ENCODE peak calls at places on chromosomes 2 and 18, in ten cellular contexts. One of them, this sample, is unnamed.

GRCh38 chr18:46310258-46310657 is 206.1 kb downstream of the HAUS1 start:
- DNase-seq in fibroblast of lung: no peak
- DNase-seq in RWPE1: peak; percentile 5
- DNase-seq in type B pancreatic cell: no peak
- DNase-seq in kidney: no peak
- DNase-seq in cardiac muscle cell: no peak
- DNase-seq in tibial nerve: no peak
- DNase-seq in endothelial cell: no peak
- DNase-seq in endothelial cell of umbilical vein: no peak
- DNase-seq in endodermal cell: no peak
- DNase-seq in this sample: no peak

GRCh38 chr2:55097083-55097461 is 46.8 kb upstream of the RTN4 start:
- DNase-seq in RWPE1: no peak
- DNase-seq in endothelial cell: no peak
- DNase-seq in type B pancreatic cell: no peak
- DNase-seq in fibroblast of lung: no peak
- DNase-seq in cardiac muscle cell: no peak
- DNase-seq in endothelial cell of umbilical vein: no peak
- DNase-seq in endodermal cell: no peak
- DNase-seq in kidney: no peak
- DNase-seq in tibial nerve: no peak
- DNase-seq in this sample: no peak

GRCh38 chr2:218857371-218858137 is 2.1 kb upstream of the WNT6 start:
- DNase-seq in RWPE1: no peak
- DNase-seq in tibial nerve: no peak
- DNase-seq in endothelial cell: no peak
- DNase-seq in endothelial cell of umbilical vein: no peak
- DNase-seq in endodermal cell: peak; percentile 48
- DNase-seq in fibroblast of lung: no peak
- DNase-seq in kidney: no peak
- DNase-seq in cardiac muscle cell: peak; percentile 70
- DNase-seq in type B pancreatic cell: no peak
- DNase-seq in this sample: no peak

GRCh38 chr2:90207454-90208058 is 1516.1 kb downstream of the RPIA start:
- DNase-seq in endodermal cell: no peak
- DNase-seq in fibroblast of lung: no peak
- DNase-seq in RWPE1: peak; percentile 59
- DNase-seq in type B pancreatic cell: no peak
- DNase-seq in endothelial cell: no peak
- DNase-seq in endothelial cell of umbilical vein: no peak
- DNase-seq in tibial nerve: no peak
- DNase-seq in kidney: no peak
- DNase-seq in cardiac muscle cell: peak; percentile 2
- DNase-seq in this sample: no peak

GRCh38 chr2:143071185-143071876 is 57.9 kb upstream of the ARHGAP15 start:
- DNase-seq in fibroblast of lung: no peak
- DNase-seq in RWPE1: peak; percentile 50
- DNase-seq in endodermal cell: no peak
- DNase-seq in endothelial cell of umbilical vein: no peak
- DNase-seq in endothelial cell: no peak
- DNase-seq in cardiac muscle cell: no peak
- DNase-seq in tibial nerve: no peak
- DNase-seq in type B pancreatic cell: no peak
- DNase-seq in kidney: no peak
- DNase-seq in this sample: no peak

GRCh38 chr2:30710461-30710860 is 96.8 kb downstream of the CAPN13 start:
- DNase-seq in kidney: no peak
- DNase-seq in type B pancreatic cell: peak; percentile 13
- DNase-seq in RWPE1: no peak
- DNase-seq in fibroblast of lung: no peak
- DNase-seq in cardiac muscle cell: no peak
- DNase-seq in endothelial cell: no peak
- DNase-seq in endodermal cell: no peak
- DNase-seq in endothelial cell of umbilical vein: no peak
- DNase-seq in tibial nerve: no peak
- DNase-seq in this sample: no peak

GRCh38 chr2:84486436-84487115 is 27.5 kb upstream of the SUCLG1 start:
- DNase-seq in endothelial cell: no peak
- DNase-seq in RWPE1: no peak
- DNase-seq in cardiac muscle cell: peak; percentile 94
- DNase-seq in kidney: no peak
- DNase-seq in fibroblast of lung: peak; percentile 71
- DNase-seq in endodermal cell: no peak
- DNase-seq in endothelial cell of umbilical vein: no peak
- DNase-seq in tibial nerve: no peak
- DNase-seq in type B pancreatic cell: no peak
- DNase-seq in this sample: no peak

GRCh38 chr2:96427917-96428316 is 77.2 kb downstream of the NEURL3 start:
- DNase-seq in endodermal cell: peak; percentile 33
- DNase-seq in cardiac muscle cell: peak; percentile 23
- DNase-seq in kidney: no peak
- DNase-seq in fibroblast of lung: peak; percentile 17
- DNase-seq in RWPE1: peak; percentile 92
- DNase-seq in type B pancreatic cell: no peak
- DNase-seq in endothelial cell: no peak
- DNase-seq in endothelial cell of umbilical vein: peak; percentile 56
- DNase-seq in tibial nerve: no peak
- DNase-seq in this sample: no peak

GRCh38 chr2:181972431-181973190 is 13.0 kb upstream of the PPP1R1C start:
- DNase-seq in kidney: no peak
- DNase-seq in endodermal cell: no peak
- DNase-seq in type B pancreatic cell: no peak
- DNase-seq in tibial nerve: no peak
- DNase-seq in endothelial cell of umbilical vein: no peak
- DNase-seq in fibroblast of lung: peak; percentile 75
- DNase-seq in cardiac muscle cell: peak; percentile 12
- DNase-seq in endothelial cell: no peak
- DNase-seq in RWPE1: no peak
- DNase-seq in this sample: no peak

GRCh38 chr2:8605350-8606065 is 76.3 kb upstream of the ID2 start:
- DNase-seq in RWPE1: peak; percentile 34
- DNase-seq in fibroblast of lung: peak; percentile 31
- DNase-seq in cardiac muscle cell: no peak
- DNase-seq in endothelial cell of umbilical vein: no peak
- DNase-seq in tibial nerve: no peak
- DNase-seq in type B pancreatic cell: no peak
- DNase-seq in kidney: no peak
- DNase-seq in endodermal cell: peak; percentile 45
- DNase-seq in endothelial cell: no peak
- DNase-seq in this sample: no peak

GRCh38 chr2:186433777-186434432 is 52.2 kb upstream of the ZC3H15 start:
- DNase-seq in endodermal cell: no peak
- DNase-seq in endothelial cell of umbilical vein: no peak
- DNase-seq in RWPE1: no peak
- DNase-seq in endothelial cell: no peak
- DNase-seq in type B pancreatic cell: no peak
- DNase-seq in cardiac muscle cell: no peak
- DNase-seq in kidney: no peak
- DNase-seq in fibroblast of lung: no peak
- DNase-seq in tibial nerve: no peak
- DNase-seq in this sample: no peak
- TF ChIP-seq CTCF in endodermal cell: no peak
- TF ChIP-seq CTCF in endothelial cell of umbilical vein: no peak
- TF ChIP-seq CTCF in RWPE1: no peak
- TF ChIP-seq CTCF in endothelial cell: no peak
- TF ChIP-seq CTCF in type B pancreatic cell: no peak
- TF ChIP-seq CTCF in cardiac muscle cell: no peak
- TF ChIP-seq CTCF in kidney: no peak
- TF ChIP-seq CTCF in fibroblast of lung: no peak
- TF ChIP-seq CTCF in tibial nerve: no peak
- TF ChIP-seq CTCF in this sample: no peak

DNA sequence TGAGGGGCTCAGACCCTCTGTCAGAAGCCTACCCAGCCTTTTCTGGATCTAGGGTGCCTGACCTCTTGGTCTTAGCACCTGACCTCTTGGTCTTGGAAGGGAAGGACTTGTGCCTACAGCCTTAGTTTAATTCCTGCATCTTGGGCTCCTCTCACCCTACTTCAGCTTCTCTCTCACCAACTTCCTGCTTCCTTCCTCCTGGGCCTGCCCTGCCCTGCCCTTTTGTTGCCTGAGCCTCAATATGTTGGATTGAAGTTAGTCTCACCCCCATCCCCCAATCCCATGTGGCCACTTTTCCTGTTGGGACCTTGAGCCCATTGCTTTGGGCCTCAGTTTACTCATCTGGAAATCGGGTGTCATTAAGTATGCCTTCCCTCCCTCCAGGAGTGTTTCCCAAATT is 206.2 kb upstream of the SKOR2 start:
- DNase-seq in RWPE1: no peak
- DNase-seq in fibroblast of lung: no peak
- DNase-seq in endodermal cell: no peak
- DNase-seq in tibial nerve: no peak
- DNase-seq in endothelial cell: no peak
- DNase-seq in cardiac muscle cell: no peak
- DNase-seq in type B pancreatic cell: no peak
- DNase-seq in kidney: no peak
- DNase-seq in endothelial cell of umbilical vein: no peak
- DNase-seq in this sample: no peak
- TF ChIP-seq CTCF in RWPE1: no peak
- TF ChIP-seq CTCF in fibroblast of lung: no peak
- TF ChIP-seq CTCF in endodermal cell: no peak
- TF ChIP-seq CTCF in tibial nerve: no peak
- TF ChIP-seq CTCF in endothelial cell: no peak
- TF ChIP-seq CTCF in cardiac muscle cell: no peak
- TF ChIP-seq CTCF in type B pancreatic cell: no peak
- TF ChIP-seq CTCF in kidney: no peak
- TF ChIP-seq CTCF in endothelial cell of umbilical vein: no peak
- TF ChIP-seq CTCF in this sample: no peak

DNA sequence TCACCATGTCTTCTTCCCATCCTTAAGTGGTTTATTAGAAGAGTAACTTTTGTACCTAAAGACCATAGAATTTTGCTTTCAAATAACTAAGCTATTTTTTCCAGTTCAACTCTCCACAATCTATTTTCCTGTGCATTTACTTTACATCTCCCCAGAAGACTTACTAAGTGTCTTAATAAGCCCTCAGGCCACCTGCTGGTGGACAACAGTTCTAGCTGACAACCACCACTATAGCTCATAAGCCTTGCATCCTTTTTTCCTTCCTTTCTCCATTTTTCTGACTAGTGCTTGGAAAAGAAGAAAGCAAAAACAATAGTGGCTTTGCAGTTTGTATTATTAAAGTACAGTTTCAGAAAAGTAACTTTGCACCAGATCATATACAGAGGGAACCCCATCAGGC is 149.5 kb upstream of the TMEM200C start:
- DNase-seq in cardiac muscle cell: peak; percentile 7
- DNase-seq in endodermal cell: no peak
- DNase-seq in endothelial cell: no peak
- DNase-seq in endothelial cell of umbilical vein: no peak
- DNase-seq in kidney: no peak
- DNase-seq in fibroblast of lung: no peak
- DNase-seq in tibial nerve: no peak
- DNase-seq in type B pancreatic cell: no peak
- DNase-seq in RWPE1: no peak
- DNase-seq in this sample: no peak
- TF ChIP-seq CTCF in cardiac muscle cell: peak; percentile 16
- TF ChIP-seq CTCF in endodermal cell: peak; percentile 71
- TF ChIP-seq CTCF in endothelial cell: peak; percentile 38
- TF ChIP-seq CTCF in endothelial cell of umbilical vein: no peak
- TF ChIP-seq CTCF in kidney: no peak
- TF ChIP-seq CTCF in fibroblast of lung: no peak
- TF ChIP-seq CTCF in tibial nerve: no peak
- TF ChIP-seq CTCF in type B pancreatic cell: peak; percentile 35
- TF ChIP-seq CTCF in RWPE1: no peak
- TF ChIP-seq CTCF in this sample: no peak

DNA sequence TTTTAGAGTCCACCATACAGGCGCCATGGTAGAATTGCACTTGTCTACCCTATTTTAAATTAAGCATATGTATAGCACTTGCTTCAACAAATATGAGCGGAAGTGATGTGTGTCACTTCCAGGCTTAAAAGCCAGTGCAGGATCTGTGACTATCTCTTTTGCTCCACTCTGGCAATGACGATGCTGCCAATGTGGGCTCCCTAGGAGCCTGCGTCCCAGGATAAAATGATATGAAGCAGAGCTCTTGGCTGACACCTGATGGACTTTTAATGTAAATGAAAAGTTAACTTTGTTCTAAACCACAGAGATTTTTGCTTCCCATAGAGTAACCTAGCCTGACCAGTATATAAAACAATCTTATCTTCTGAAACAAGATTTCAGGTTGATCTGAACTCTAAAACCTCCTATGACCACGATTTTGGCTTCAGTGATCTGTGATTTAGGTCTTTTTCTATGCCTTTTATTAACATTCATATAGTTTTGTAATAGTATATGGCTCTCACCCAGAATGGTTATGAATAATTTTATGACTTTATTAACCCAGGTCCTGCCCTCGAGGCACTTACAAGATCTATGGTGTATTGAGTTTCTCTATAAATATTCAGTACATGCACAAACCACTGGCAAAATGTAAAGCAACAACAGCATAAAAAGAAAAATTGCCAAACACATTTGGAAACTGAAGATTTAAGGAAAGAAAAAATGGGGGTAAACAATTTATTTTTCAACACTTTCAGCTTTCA is 422.5 kb upstream of the PIK3C3 start:
- DNase-seq in kidney: no peak
- DNase-seq in type B pancreatic cell: no peak
- DNase-seq in RWPE1: no peak
- DNase-seq in endothelial cell: peak; percentile 5
- DNase-seq in fibroblast of lung: peak; percentile 2
- DNase-seq in endodermal cell: peak; percentile 55
- DNase-seq in tibial nerve: no peak
- DNase-seq in cardiac muscle cell: peak; percentile 46
- DNase-seq in endothelial cell of umbilical vein: peak; percentile 38
- DNase-seq in this sample: no peak
- TF ChIP-seq CTCF in kidney: no peak
- TF ChIP-seq CTCF in type B pancreatic cell: peak; percentile 50
- TF ChIP-seq CTCF in RWPE1: no peak
- TF ChIP-seq CTCF in endothelial cell: no peak
- TF ChIP-seq CTCF in fibroblast of lung: no peak
- TF ChIP-seq CTCF in endodermal cell: peak; percentile 73
- TF ChIP-seq CTCF in tibial nerve: no peak
- TF ChIP-seq CTCF in cardiac muscle cell: peak; percentile 37
- TF ChIP-seq CTCF in endothelial cell of umbilical vein: peak; percentile 23
- TF ChIP-seq CTCF in this sample: no peak